ENCODE peak calls at places on chromosomes 3 and 15, in six cellular contexts. G is endothelial cell, V is cardiac muscle cell, E is nephron progenitor cell, Q is mesothelial cell of epicardium, B is GM13976. X is an unnamed sample.

GRCh38 chr15:58161436-58161835 is 23.3 kb downstream of the AQP9 start:
- DNase-seq in G (no peak), V (no peak), E (no peak), Q (no peak), B (no peak), X (no peak)

GRCh38 chr15:64092075-64092820 is 1.4 kb downstream of the CIAO2A start:
- DNase-seq in G (no peak), V (no peak), E (no peak), Q (no peak), B (no peak), X (peak)

GRCh38 chr15:57038496-57038895 is 120.1 kb downstream of the TCF12 start:
- DNase-seq in G (no peak), V (no peak), E (no peak), Q (no peak), B (no peak), X (no peak)

GRCh38 chr3:78689378-78689777 is 1078.4 kb downstream of the ROBO1 start:
- DNase-seq in G (no peak), V (no peak), E (no peak), Q (no peak), B (no peak), X (no peak)

GRCh38 chr15:23384371-23384770 is 29.8 kb downstream of the GOLGA8S start:
- DNase-seq in G (no peak), V (no peak), E (no peak), Q (no peak), B (no peak), X (no peak)

GRCh38 chr15:94234300-94234699 is 2.9 kb downstream of the MCTP2 start:
- DNase-seq in G (no peak), V (no peak), E (no peak), Q (no peak), B (no peak), X (no peak)

GRCh38 chr3:42302924-42303634 is 37.1 kb upstream of the CCK start:
- DNase-seq in G (peak), V (no peak), E (no peak), Q (no peak), B (no peak), X (no peak)

GRCh38 chr15:64720188-64720587 is 55.2 kb downstream of the RBPMS2 start:
- DNase-seq in G (no peak), V (no peak), E (no peak), Q (no peak), B (no peak), X (no peak)

GRCh38 chr3:120475722-120476385 is 25.1 kb upstream of the FSTL1 start:
- DNase-seq in G (no peak), V (no peak), E (no peak), Q (no peak), B (no peak), X (no peak)

GRCh38 chr15:89119489-89120478 is 31.5 kb downstream of the ABHD2 start:
- DNase-seq in G (no peak), V (peak), E (no peak), Q (no peak), B (no peak), X (no peak)

GRCh38 chr3:79019137-79019923 is 748.5 kb downstream of the ROBO1 start:
- DNase-seq in G (peak), V (peak), E (peak), Q (peak), B (peak), X (peak)

GRCh38 chr3:159032311-159032710 is 230.5 kb downstream of the MFSD1 start:
- DNase-seq in G (no peak), V (no peak), E (no peak), Q (no peak), B (no peak), X (no peak)

GRCh38 chr3:141561426-141562034 is 74.7 kb downstream of the RASA2 start:
- DNase-seq in G (peak), V (peak), E (peak), Q (no peak), B (peak), X (peak)

GRCh38 chr3:56131976-56132590 is 336.2 kb downstream of the ERC2 start:
- DNase-seq in G (no peak), V (no peak), E (no peak), Q (no peak), B (no peak), X (no peak)

GRCh38 chr3:170357176-170357919 is at the start of gene SKIL:
- DNase-seq in G (peak), V (peak), E (peak), Q (peak), B (peak), X (peak)
- TF ChIP-seq CTCF in G (no peak), V (peak), E (no peak), Q (no peak), B (no peak), X (peak)

DNA sequence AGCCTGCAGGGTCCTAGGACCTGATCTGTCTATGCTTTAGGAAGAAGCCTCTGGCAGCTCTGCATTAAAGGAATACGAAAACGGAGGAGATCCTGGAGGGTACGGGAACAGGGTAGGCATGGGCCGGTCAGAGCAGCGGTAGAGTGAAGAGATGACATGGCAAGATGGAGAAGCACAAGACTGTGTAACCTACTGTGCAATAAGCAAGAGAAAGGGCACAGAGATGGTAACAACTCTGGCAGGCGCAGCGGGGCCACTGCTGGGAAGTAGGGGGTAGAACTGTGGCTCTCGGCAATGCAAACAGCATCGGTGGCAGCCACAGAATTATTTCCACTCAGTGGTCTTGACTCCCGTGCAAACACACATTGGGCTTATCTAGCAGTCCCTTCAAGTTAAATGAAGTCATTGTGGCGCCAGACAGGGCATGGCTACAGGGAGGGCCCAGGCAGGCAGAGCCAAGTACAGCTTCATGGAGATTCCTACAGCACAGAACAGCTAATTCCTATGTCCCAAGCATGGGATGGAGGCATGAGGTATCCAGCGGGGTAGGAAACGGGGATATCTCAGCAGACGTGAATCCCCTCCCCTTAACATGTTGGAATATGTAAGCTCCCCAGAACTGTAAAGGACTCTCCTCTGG is 28.8 kb downstream of the WHAMM start:
- DNase-seq in G (no peak), V (no peak), E (no peak), Q (no peak), B (no peak), X (peak)
- TF ChIP-seq CTCF in G (no peak), V (no peak), E (no peak), Q (no peak), B (no peak), X (no peak)

GRCh38 chr3:154781595-154781994 is 298.5 kb upstream of the MME start:
- DNase-seq in G (no peak), V (no peak), E (no peak), Q (no peak), B (no peak), X (no peak)
- TF ChIP-seq CTCF in G (no peak), V (no peak), E (no peak), Q (no peak), B (no peak), X (no peak)

GRCh38 chr3:46674031-46674592 is 19.4 kb downstream of the ALS2CL start:
- DNase-seq in G (no peak), V (no peak), E (no peak), Q (peak), B (no peak), X (no peak)
- TF ChIP-seq CTCF in G (peak), V (peak), E (peak), Q (no peak), B (no peak), X (no peak)

DNA sequence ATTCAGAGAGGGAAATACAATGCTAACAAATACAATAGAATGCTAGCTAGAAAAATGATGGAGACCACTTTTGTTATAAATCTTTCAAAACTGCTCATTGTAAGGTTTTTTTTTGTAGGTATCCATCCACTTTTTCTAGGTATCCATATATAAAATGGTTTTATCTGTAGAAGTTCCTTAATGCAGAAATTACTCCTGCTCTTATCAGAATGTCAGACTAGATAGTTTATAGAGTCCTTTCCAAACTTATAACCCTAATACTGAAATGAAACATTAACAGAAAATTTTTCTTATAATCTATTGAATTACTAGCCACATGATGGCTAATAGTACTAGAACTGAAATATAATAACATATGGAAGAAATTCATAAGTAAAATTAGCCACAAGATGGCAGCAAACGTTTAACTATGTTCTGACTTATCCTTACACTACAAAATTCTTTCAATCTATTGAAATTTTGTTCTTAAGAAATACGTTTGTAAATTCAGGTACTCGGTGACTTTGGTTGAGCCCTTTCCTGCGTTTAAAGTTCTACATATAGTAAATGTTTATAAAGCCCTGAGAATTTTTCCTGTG is 58.5 kb downstream of the ECT2 start:
- DNase-seq in G (no peak), V (peak), E (no peak), Q (no peak), B (no peak), X (no peak)
- TF ChIP-seq CTCF in G (peak), V (peak), E (peak), Q (peak), B (no peak), X (peak)